ENCODE peak calls at places on chromosomes 3 and 15, in eight cellular contexts. B, F, O, E, X, I, H and Q are unnamed samples.

GRCh38 chr3:100402150-100402706 is 889 bp downstream of the LNP1 start:
- DNase-seq in B (peak), F (peak), O (no peak), E (no peak), X (no peak), I (no peak), H (peak), Q (no peak)

GRCh38 chr3:54065140-54065539 is 57.2 kb upstream of the CACNA2D3 start:
- DNase-seq in B (no peak), F (no peak), O (no peak), E (no peak), X (no peak), I (no peak), H (no peak), Q (no peak)

GRCh38 chr3:115548611-115549010 is 74.7 kb upstream of the GAP43 start:
- DNase-seq in B (no peak), F (no peak), O (no peak), E (no peak), X (no peak), I (no peak), H (no peak), Q (no peak)

GRCh38 chr3:45942051-45942825 is 1.0 kb upstream of the CXCR6 start:
- DNase-seq in B (peak), F (no peak), O (no peak), E (no peak), X (no peak), I (no peak), H (peak), Q (no peak)

GRCh38 chr3:153348457-153349137 is 186.6 kb downstream of the RAP2B start:
- DNase-seq in B (peak), F (peak), O (no peak), E (no peak), X (no peak), I (no peak), H (no peak), Q (no peak)

GRCh38 chr3:182795383-182795782 is 2.1 kb downstream of the ATP11B start:
- DNase-seq in B (peak), F (no peak), O (peak), E (peak), X (no peak), I (no peak), H (peak), Q (no peak)

GRCh38 chr3:113065336-113065735 is 74.6 kb downstream of the GTPBP8 start:
- DNase-seq in B (no peak), F (no peak), O (no peak), E (no peak), X (no peak), I (no peak), H (no peak), Q (no peak)

GRCh38 chr3:151037746-151038145 is 47.7 kb upstream of the MED12L start:
- DNase-seq in B (peak), F (peak), O (no peak), E (no peak), X (no peak), I (peak), H (no peak), Q (peak)

GRCh38 chr3:21781371-21781770 is 30.4 kb upstream of the ZNF385D start:
- DNase-seq in B (no peak), F (no peak), O (no peak), E (no peak), X (no peak), I (no peak), H (no peak), Q (no peak)

GRCh38 chr3:166445865-166446264 is 608.6 kb upstream of the BCHE start:
- DNase-seq in B (no peak), F (no peak), O (no peak), E (no peak), X (no peak), I (no peak), H (no peak), Q (no peak)

GRCh38 chr15:32993285-32993684 is 201.2 kb downstream of the FMN1 start:
- DNase-seq in B (peak), F (no peak), O (no peak), E (no peak), X (no peak), I (no peak), H (no peak), Q (no peak)

GRCh38 chr3:109081746-109082510 is 36.0 kb downstream of the MORC1 start:
- DNase-seq in B (peak), F (no peak), O (peak), E (peak), X (no peak), I (no peak), H (peak), Q (no peak)

GRCh38 chr3:46008058-46008457 is 12.4 kb upstream of the FYCO1 start:
- DNase-seq in B (no peak), F (no peak), O (no peak), E (no peak), X (no peak), I (no peak), H (no peak), Q (no peak)

GRCh38 chr3:192577271-192577670 is 150.1 kb downstream of the FGF12 start:
- DNase-seq in B (no peak), F (no peak), O (no peak), E (no peak), X (no peak), I (no peak), H (no peak), Q (no peak)

GRCh38 chr3:151135548-151136337 is 50.3 kb downstream of the MED12L start:
- DNase-seq in B (no peak), F (no peak), O (no peak), E (peak), X (no peak), I (peak), H (peak), Q (no peak)

GRCh38 chr3:43531835-43532234 is 90.0 kb downstream of the ANO10 start:
- DNase-seq in B (peak), F (no peak), O (no peak), E (peak), X (no peak), I (no peak), H (no peak), Q (no peak)

GRCh38 chr3:125110016-125110875 is 54.4 kb upstream of the HEG1 start:
- DNase-seq in B (peak), F (peak), O (no peak), E (peak), X (no peak), I (no peak), H (no peak), Q (no peak)

GRCh38 chr3:191070201-191070600 is 128.8 kb upstream of the OSTN start:
- DNase-seq in B (peak), F (peak), O (no peak), E (no peak), X (no peak), I (no peak), H (no peak), Q (no peak)

GRCh38 chr15:101264011-101264410 is 12.2 kb upstream of the CHSY1 start:
- DNase-seq in B (peak), F (no peak), O (no peak), E (no peak), X (no peak), I (no peak), H (no peak), Q (no peak)

GRCh38 chr3:124664804-124665203 is 65.4 kb upstream of the UMPS start:
- DNase-seq in B (no peak), F (no peak), O (no peak), E (no peak), X (no peak), I (no peak), H (no peak), Q (no peak)

GRCh38 chr15:72141171-72142084 is 23.2 kb downstream of the SENP8 start:
- DNase-seq in B (peak), F (no peak), O (no peak), E (no peak), X (no peak), I (no peak), H (peak), Q (no peak)

GRCh38 chr15:77047013-77047412 is 23.9 kb downstream of the TSPAN3 start:
- DNase-seq in B (no peak), F (no peak), O (no peak), E (no peak), X (no peak), I (no peak), H (no peak), Q (no peak)